ENCODE peak calls at places on chromosomes 12 and 14, in seven cellular contexts. Y, T, D, L, B, H and Z are unnamed samples. For H3K36me3, the result is how much of the 10 kb centered on the place peaks cover.

GRCh38 chr12:43285248-43285647 is 266.8 kb downstream of the ADAMTS20 start:
- DNase-seq in Y (no peak), T (peak), D (no peak), L (no peak), B (no peak), H (peak), Z (no peak)

GRCh38 chr12:9718968-9719367 is 13.9 kb downstream of the CLECL1 start:
- DNase-seq in Y (no peak), T (no peak), D (no peak), L (no peak), B (no peak), H (no peak), Z (no peak)

GRCh38 chr12:78421011-78421410 is 443.6 kb upstream of the SYT1 start:
- DNase-seq in Y (no peak), T (no peak), D (no peak), L (no peak), B (no peak), H (no peak), Z (no peak)

GRCh38 chr14:50926851-50927386 is 17.4 kb downstream of the PYGL start:
- DNase-seq in Y (no peak), T (peak), D (no peak), L (no peak), B (no peak), H (no peak), Z (no peak)

GRCh38 chr14:95227279-95227860 is 70.0 kb upstream of the DICER1 start:
- DNase-seq in Y (peak), T (peak), D (no peak), L (no peak), B (no peak), H (peak), Z (no peak)

GRCh38 chr12:103016381-103016780 is 58.9 kb downstream of the ASCL1 start:
- DNase-seq in Y (no peak), T (no peak), D (no peak), L (no peak), B (no peak), H (no peak), Z (no peak)

GRCh38 chr12:47408171-47408871 is 297.5 kb downstream of the RPAP3 start:
- DNase-seq in Y (no peak), T (peak), D (no peak), L (no peak), B (no peak), H (no peak), Z (no peak)

GRCh38 chr12:88870000-88870737 is 289.9 kb upstream of the KITLG start:
- DNase-seq in Y (no peak), T (no peak), D (no peak), L (no peak), B (no peak), H (peak), Z (no peak)

GRCh38 chr12:5984873-5985272 is 39.8 kb upstream of the ANO2 start:
- DNase-seq in Y (no peak), T (no peak), D (no peak), L (no peak), B (no peak), H (no peak), Z (no peak)

GRCh38 chr12:68842784-68843567 is 35.0 kb downstream of the MDM2 start:
- DNase-seq in Y (no peak), T (no peak), D (no peak), L (no peak), B (no peak), H (no peak), Z (no peak)

GRCh38 chr12:68841717-68842116 is 33.7 kb downstream of the MDM2 start:
- DNase-seq in Y (no peak), T (no peak), D (no peak), L (no peak), B (no peak), H (no peak), Z (no peak)

GRCh38 chr12:68839183-68840147 is 31.5 kb downstream of the MDM2 start:
- DNase-seq in Y (no peak), T (no peak), D (no peak), L (no peak), B (no peak), H (no peak), Z (no peak)

GRCh38 chr12:68844318-68844745 is 36.4 kb downstream of the MDM2 start:
- DNase-seq in Y (no peak), T (no peak), D (no peak), L (no peak), B (no peak), H (no peak), Z (no peak)

DNA sequence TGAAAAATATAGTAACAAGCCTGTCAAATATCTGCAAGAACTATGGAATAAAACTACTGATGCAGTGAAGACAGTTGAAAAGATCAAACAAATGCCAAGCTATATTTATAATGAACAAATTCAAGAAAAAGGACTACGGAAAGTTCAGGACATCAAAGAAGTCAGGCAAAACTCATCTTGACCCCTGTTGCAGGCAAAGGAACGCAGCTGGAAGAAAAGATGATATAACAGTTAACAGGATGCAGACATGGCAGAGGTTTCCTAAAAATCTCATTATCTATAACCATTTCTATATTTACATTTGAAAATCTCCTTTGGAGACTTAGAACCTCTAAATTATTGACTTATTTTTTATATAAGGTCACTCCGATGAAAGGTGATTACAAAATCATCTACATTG is 34.1 kb downstream of the MDM2 start:
- DNase-seq in Y (no peak), T (no peak), D (no peak), L (no peak), B (no peak), H (no peak), Z (no peak)
- H3K36me3 ChIP-seq in Y (half or more), T (under half), D (half or more), L (half or more), B (under half), H (under half), Z (half or more)

DNA sequence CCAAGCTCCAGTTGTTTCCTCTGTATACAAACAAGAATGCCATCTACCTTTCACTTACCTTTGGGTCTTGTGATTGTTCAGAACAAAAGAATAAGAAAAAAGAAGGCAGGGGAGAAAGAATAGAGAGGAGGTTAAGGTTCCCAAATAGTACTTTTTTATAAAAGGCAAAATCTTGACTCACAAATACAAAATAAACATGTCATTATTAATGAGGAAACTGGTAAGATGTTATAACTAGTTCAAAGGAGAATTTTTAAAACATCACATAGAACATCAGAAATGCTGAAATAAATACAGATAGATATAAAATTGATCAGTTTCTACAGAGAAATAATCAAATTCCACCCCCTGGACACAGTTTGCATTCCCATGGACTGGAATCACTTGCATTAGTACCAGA is 446.7 kb upstream of the CCDC196 start:
- DNase-seq in Y (no peak), T (no peak), D (no peak), L (no peak), B (no peak), H (no peak), Z (no peak)
- H3K36me3 ChIP-seq in Y (under half), T (under half), D (under half), L (under half), B (under half), H (under half), Z (under half)

GRCh38 chr14:105855246-105855892 is 329.0 kb downstream of the TMEM121 start:
- DNase-seq in Y (no peak), T (no peak), D (peak), L (peak), B (no peak), H (no peak), Z (no peak)

GRCh38 chr14:105854600-105855245 is 328.3 kb downstream of the TMEM121 start:
- DNase-seq in Y (no peak), T (no peak), D (peak), L (no peak), B (no peak), H (no peak), Z (no peak)

GRCh38 chr14:105856676-105857222 is 330.4 kb downstream of the TMEM121 start:
- DNase-seq in Y (peak), T (no peak), D (no peak), L (no peak), B (no peak), H (no peak), Z (no peak)

GRCh38 chr14:105857223-105857815 is 330.9 kb downstream of the TMEM121 start:
- DNase-seq in Y (no peak), T (no peak), D (peak), L (peak), B (no peak), H (no peak), Z (no peak)

DNA sequence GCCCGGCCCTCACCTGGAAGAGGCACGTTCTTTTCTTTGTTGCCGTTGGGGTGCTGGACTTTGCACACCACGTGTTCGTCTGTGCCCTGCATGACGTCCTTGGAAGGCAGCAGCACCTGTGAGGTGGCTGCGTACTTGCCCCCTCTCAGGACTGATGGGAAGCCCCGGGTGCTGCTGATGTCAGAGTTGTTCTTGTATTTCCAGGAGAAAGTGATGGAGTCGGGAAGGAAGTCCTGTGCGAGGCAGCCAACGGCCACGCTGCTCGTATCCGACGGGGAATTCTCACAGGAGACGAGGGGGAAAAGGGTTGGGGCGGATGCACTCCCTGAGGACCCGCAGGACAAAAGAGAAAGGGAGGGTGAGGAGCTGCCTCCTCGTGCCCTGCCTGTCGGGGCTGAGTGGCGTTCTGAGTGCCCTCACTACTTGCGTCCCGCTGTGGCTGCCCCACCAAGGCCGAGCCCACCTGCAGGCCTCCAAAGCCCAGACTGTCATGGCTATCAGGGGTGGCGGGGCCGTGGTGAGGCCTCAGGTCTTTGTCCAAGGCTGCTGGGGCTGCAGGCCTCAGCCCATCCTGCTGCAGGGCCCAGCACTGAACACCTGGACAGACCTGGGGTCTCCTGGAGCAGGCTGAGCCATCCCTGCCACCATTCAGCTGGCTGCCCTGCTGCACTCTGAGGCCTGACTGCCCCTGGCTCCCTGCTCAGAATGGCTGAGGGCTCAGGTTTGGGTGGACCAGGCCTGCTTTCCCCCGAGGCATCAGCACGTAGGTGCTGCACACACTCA is 329.7 kb downstream of the TMEM121 start:
- DNase-seq in Y (no peak), T (no peak), D (peak), L (no peak), B (no peak), H (no peak), Z (no peak)
- H3K36me3 ChIP-seq in Y (under half), T (under half), D (under half), L (under half), B (under half), H (under half), Z (under half)

GRCh38 chr14:82431031-82431430 is 897.4 kb upstream of the SEL1L start:
- DNase-seq in Y (no peak), T (no peak), D (no peak), L (no peak), B (no peak), H (no peak), Z (no peak)
- H3K36me3 ChIP-seq in Y (under half), T (under half), D (under half), L (under half), B (under half), H (under half), Z (under half)